ENCODE peak calls at places on chromosomes 13 and 19, in four cellular contexts. J is cardiac fibroblast, Y is ascending aorta, I is fibroblast of lung. C is an unnamed sample.

GRCh38 chr19:23777216-23777615 is 18.5 kb upstream of the ZNF681 start:
- DNase-seq in I (no peak), Y (no peak), J (no peak), C (no peak)

GRCh38 chr13:32315255-32316029 is at the start of the genes BRCA2 and ZAR1L:
- DNase-seq in Y (peak), J (peak), I (peak), C (peak)

GRCh38 chr13:53201454-53202225 is 173.0 kb downstream of the OLFM4 start:
- DNase-seq in I (no peak), J (no peak), Y (no peak), C (no peak)

GRCh38 chr19:47227347-47228167 is 3.4 kb downstream of the BBC3 start:
- DNase-seq in Y (peak), I (peak), J (peak), C (peak)

GRCh38 chr13:60837806-60838205 is 440.8 kb downstream of the TDRD3 start:
- DNase-seq in I (peak), J (peak), Y (no peak), C (no peak)

GRCh38 chr13:90493667-90494066 is 853.8 kb upstream of the MIR17HG start:
- DNase-seq in Y (no peak), I (no peak), J (no peak), C (no peak)

GRCh38 chr13:111429064-111429558 is 108.7 kb downstream of the TEX29 start:
- DNase-seq in Y (no peak), J (peak), I (peak), C (peak)

GRCh38 chr19:16649734-16650133 is 10.2 kb downstream of the SMIM7 start:
- DNase-seq in I (no peak), J (peak), Y (no peak), C (no peak)

GRCh38 chr13:48533986-48534600 is 1.2 kb upstream of the RCBTB2 start:
- DNase-seq in Y (no peak), I (no peak), J (no peak), C (no peak)

GRCh38 chr19:50387176-50387867 is 3.2 kb downstream of the POLD1 start:
- DNase-seq in Y (peak), I (peak), J (peak), C (peak)

GRCh38 chr13:110448230-110448629 is 113.3 kb downstream of the RAB20 start:
- DNase-seq in I (peak), Y (peak), J (peak), C (peak)

GRCh38 chr19:30097746-30098280 is 155.8 kb downstream of the URI1 start:
- DNase-seq in I (no peak), Y (no peak), J (no peak), C (no peak)

GRCh38 chr13:46035066-46035465 is 17.5 kb downstream of the ZC3H13 start:
- DNase-seq in J (no peak), I (no peak), Y (no peak), C (no peak)

GRCh38 chr19:54232552-54232934 is 9.7 kb upstream of the LILRB3 start:
- DNase-seq in J (no peak), Y (no peak), I (no peak), C (no peak)

GRCh38 chr13:112124100-112124499 is 57.2 kb downstream of the SOX1 start:
- DNase-seq in I (no peak), J (no peak), Y (no peak), C (no peak)

GRCh38 chr19:46674416-46675178 is 13.6 kb upstream of the DACT3 start:
- DNase-seq in I (peak), J (no peak), Y (no peak), C (peak)

GRCh38 chr19:4304509-4305252 is at the start of gene FSD1:
- DNase-seq in J (peak), I (peak), Y (no peak), C (no peak)

DNA sequence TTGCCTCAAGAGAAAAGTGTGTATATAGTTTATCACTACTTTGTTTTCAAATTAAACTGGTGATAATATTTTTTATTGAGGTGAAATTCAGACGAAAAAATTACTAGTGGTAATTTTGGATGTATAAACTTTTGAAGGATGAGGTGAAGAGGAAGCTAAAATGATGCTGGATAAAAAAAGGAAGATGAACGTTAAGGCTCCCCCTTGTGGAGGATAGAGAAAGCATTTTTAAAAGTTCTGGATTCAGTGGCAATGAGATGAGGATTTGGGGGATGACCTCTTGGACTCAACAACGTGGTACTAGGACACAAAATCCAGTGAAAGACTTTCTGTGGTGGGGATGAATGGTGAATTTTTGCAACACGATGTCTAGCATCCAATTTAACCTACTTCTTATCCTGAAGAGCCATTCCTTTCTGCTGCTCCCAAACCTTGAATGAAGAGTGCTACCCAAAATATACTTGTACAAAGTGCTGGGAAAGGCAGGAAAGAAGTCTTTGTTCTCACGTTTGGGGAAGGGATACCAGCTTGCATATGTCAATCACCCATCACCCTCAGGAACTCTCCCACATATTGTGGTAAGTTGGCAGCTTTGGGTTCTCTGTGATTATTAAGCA is 7.3 kb upstream of the SIGLEC5 start:
- DNase-seq in J (peak), Y (no peak), I (no peak), C (no peak)
- TF ChIP-seq CTCF in J (peak), Y (no peak), I (no peak), C (peak)

GRCh38 chr19:18506101-18506534 is 15.8 kb downstream of the ELL start:
- DNase-seq in J (no peak), I (no peak), Y (no peak), C (no peak)

GRCh38 chr19:18503337-18503970 is 18.4 kb downstream of the ELL start:
- DNase-seq in J (no peak), I (no peak), Y (no peak), C (peak)

GRCh38 chr19:18504886-18505610 is 16.8 kb downstream of the ELL start:
- DNase-seq in I (no peak), Y (no peak), J (no peak), C (no peak)

GRCh38 chr19:18502633-18503294 is 19.1 kb downstream of the ELL start:
- DNase-seq in I (no peak), Y (no peak), J (no peak), C (no peak)

DNA sequence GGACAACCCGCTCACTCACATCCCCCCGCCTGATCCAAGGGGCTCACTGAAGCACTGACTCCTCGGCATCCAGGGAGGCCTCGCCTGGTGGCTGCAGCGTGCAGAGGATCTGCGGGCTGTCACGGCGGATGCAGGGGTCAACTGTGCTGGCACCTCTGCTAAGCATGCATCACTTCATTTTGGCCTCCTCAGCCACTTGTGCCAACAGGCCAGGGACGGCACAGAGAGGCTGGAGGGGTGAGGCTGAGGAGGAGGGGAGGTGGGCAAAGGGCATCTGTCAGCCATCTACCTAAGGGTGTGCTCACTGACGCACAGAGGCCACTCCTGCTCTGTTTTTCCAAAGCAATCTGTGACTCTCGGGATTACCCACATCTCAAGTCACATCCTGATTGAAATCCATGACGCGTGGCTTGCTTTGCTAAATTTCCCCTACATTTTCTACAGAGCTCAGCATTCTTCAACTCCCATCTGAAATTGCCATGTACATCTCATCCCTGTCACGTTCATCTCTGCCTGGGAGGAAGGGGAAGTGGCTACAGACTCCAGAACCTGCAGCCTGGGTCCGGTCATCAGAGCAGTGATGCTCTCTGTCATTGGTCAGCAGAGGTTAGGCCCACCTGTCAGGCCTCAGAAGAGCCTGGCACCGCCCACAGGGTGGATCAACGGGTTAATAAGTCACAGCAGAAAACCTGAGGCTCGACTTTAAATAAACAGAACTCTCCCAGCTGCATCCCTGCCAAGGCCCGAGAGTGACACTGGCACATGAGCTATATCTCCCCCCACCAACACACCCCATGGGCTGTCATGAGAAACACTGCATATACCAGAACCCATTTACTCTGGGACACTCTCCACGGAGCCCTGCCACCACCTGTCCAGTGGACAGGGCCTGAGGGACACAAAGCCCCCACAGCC is 17.6 kb downstream of the ELL start:
- DNase-seq in I (no peak), Y (no peak), J (no peak), C (no peak)
- H3K4me3 ChIP-seq in I (no peak), Y (no peak), J (no peak), C (no peak)

GRCh38 chr13:36453518-36453917 is 21.2 kb downstream of the CCNA1 start:
- DNase-seq in J (peak), Y (no peak), I (peak), C (no peak)
- TF ChIP-seq CTCF in J (peak), Y (no peak), I (peak), C (peak)

DNA sequence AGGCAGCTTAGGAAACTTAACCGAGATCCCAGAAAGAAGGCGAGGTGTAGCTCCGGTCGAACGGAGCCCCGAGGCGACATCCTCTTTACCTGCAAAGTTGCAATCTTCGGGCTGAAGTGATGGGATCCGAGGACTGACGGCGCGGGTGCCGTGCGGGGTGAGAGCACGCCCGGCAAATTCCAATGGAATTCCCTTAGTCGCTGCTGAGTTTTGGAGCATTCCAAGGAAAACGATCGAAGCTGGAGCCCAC is 141 bp downstream of the TRPC4 start:
- DNase-seq in Y (no peak), I (no peak), J (no peak), C (no peak)
- H3K4me3 ChIP-seq in Y (peak), I (peak), J (peak), C (peak)

GRCh38 chr13:20116213-20116612 is 44.6 kb downstream of the GJA3 start:
- DNase-seq in Y (no peak), I (no peak), J (no peak), C (no peak)
- TF ChIP-seq CTCF in Y (no peak), I (no peak), J (no peak), C (no peak)